ENCODE peak calls at places on chromosomes 12 and 14, in eight cellular contexts. One of them, this sample, is unnamed. For H3K9me3, the result is how much of the 10 kb centered on the place peaks cover.

GRCh38 chr14:101449114-101449513 is 112.2 kb upstream of the DIO3 start:
- DNase-seq in A673: no peak
- DNase-seq in neural progenitor cell: no peak
- DNase-seq in prostate gland: no peak
- DNase-seq in CD8-positive, alpha-beta T cell: no peak
- DNase-seq in HCT116: no peak
- DNase-seq in colonic mucosa: no peak
- DNase-seq in kidney: no peak
- DNase-seq in this sample: no peak

GRCh38 chr12:42446761-42447160 is 120.8 kb downstream of the PPHLN1 start:
- DNase-seq in A673: no peak
- DNase-seq in neural progenitor cell: peak
- DNase-seq in prostate gland: no peak
- DNase-seq in CD8-positive, alpha-beta T cell: no peak
- DNase-seq in HCT116: no peak
- DNase-seq in colonic mucosa: no peak
- DNase-seq in kidney: no peak
- DNase-seq in this sample: no peak

GRCh38 chr12:131784909-131785762 is 43.1 kb upstream of the MMP17 start:
- DNase-seq in A673: no peak
- DNase-seq in neural progenitor cell: no peak
- DNase-seq in prostate gland: no peak
- DNase-seq in CD8-positive, alpha-beta T cell: no peak
- DNase-seq in HCT116: no peak
- DNase-seq in colonic mucosa: no peak
- DNase-seq in kidney: peak
- DNase-seq in this sample: no peak

GRCh38 chr12:4566474-4566873 is 4.5 kb downstream of the DYRK4 start:
- DNase-seq in A673: no peak
- DNase-seq in neural progenitor cell: no peak
- DNase-seq in prostate gland: no peak
- DNase-seq in CD8-positive, alpha-beta T cell: no peak
- DNase-seq in HCT116: no peak
- DNase-seq in colonic mucosa: no peak
- DNase-seq in kidney: no peak
- DNase-seq in this sample: no peak

GRCh38 chr12:95551305-95551704 is at the start of gene USP44:
- DNase-seq in A673: no peak
- DNase-seq in neural progenitor cell: peak
- DNase-seq in prostate gland: no peak
- DNase-seq in CD8-positive, alpha-beta T cell: no peak
- DNase-seq in HCT116: no peak
- DNase-seq in colonic mucosa: no peak
- DNase-seq in kidney: no peak
- DNase-seq in this sample: no peak

GRCh38 chr12:12007001-12007712 is 63.6 kb upstream of the BCL2L14 start:
- DNase-seq in A673: no peak
- DNase-seq in neural progenitor cell: no peak
- DNase-seq in prostate gland: no peak
- DNase-seq in CD8-positive, alpha-beta T cell: no peak
- DNase-seq in HCT116: no peak
- DNase-seq in colonic mucosa: no peak
- DNase-seq in kidney: no peak
- DNase-seq in this sample: no peak

GRCh38 chr14:99273025-99273723 is 1.2 kb upstream of the BCL11B start:
- DNase-seq in A673: peak
- DNase-seq in neural progenitor cell: peak
- DNase-seq in prostate gland: no peak
- DNase-seq in CD8-positive, alpha-beta T cell: no peak
- DNase-seq in HCT116: no peak
- DNase-seq in colonic mucosa: peak
- DNase-seq in kidney: peak
- DNase-seq in this sample: no peak

GRCh38 chr12:57756406-57757341 is 1.8 kb downstream of the MARCHF9 start:
- DNase-seq in A673: no peak
- DNase-seq in neural progenitor cell: peak
- DNase-seq in prostate gland: no peak
- DNase-seq in CD8-positive, alpha-beta T cell: peak
- DNase-seq in HCT116: no peak
- DNase-seq in colonic mucosa: peak
- DNase-seq in kidney: peak
- DNase-seq in this sample: peak

GRCh38 chr12:91988571-91988970 is 157.1 kb downstream of the BTG1 start:
- DNase-seq in A673: no peak
- DNase-seq in neural progenitor cell: no peak
- DNase-seq in prostate gland: no peak
- DNase-seq in CD8-positive, alpha-beta T cell: no peak
- DNase-seq in HCT116: no peak
- DNase-seq in colonic mucosa: no peak
- DNase-seq in kidney: no peak
- DNase-seq in this sample: no peak

GRCh38 chr12:9651265-9651729 is 18.2 kb upstream of the CLEC2D start:
- DNase-seq in A673: no peak
- DNase-seq in neural progenitor cell: no peak
- DNase-seq in prostate gland: no peak
- DNase-seq in CD8-positive, alpha-beta T cell: no peak
- DNase-seq in HCT116: no peak
- DNase-seq in colonic mucosa: no peak
- DNase-seq in kidney: no peak
- DNase-seq in this sample: no peak

GRCh38 chr12:70581199-70581598 is 56.0 kb downstream of the PTPRB start:
- DNase-seq in A673: no peak
- DNase-seq in neural progenitor cell: no peak
- DNase-seq in prostate gland: no peak
- DNase-seq in CD8-positive, alpha-beta T cell: no peak
- DNase-seq in HCT116: no peak
- DNase-seq in colonic mucosa: no peak
- DNase-seq in kidney: no peak
- DNase-seq in this sample: no peak

GRCh38 chr12:112349440-112349839 is 32.8 kb downstream of the HECTD4 start:
- DNase-seq in A673: peak
- DNase-seq in neural progenitor cell: no peak
- DNase-seq in prostate gland: no peak
- DNase-seq in CD8-positive, alpha-beta T cell: no peak
- DNase-seq in HCT116: no peak
- DNase-seq in colonic mucosa: no peak
- DNase-seq in kidney: no peak
- DNase-seq in this sample: no peak

GRCh38 chr12:65911321-65911720 is 87.0 kb downstream of the HMGA2 start:
- DNase-seq in A673: peak
- DNase-seq in neural progenitor cell: no peak
- DNase-seq in prostate gland: peak
- DNase-seq in CD8-positive, alpha-beta T cell: no peak
- DNase-seq in HCT116: no peak
- DNase-seq in colonic mucosa: peak
- DNase-seq in kidney: no peak
- DNase-seq in this sample: no peak

GRCh38 chr12:50505945-50506344 is 1.2 kb downstream of the DIP2B start:
- DNase-seq in A673: peak
- DNase-seq in neural progenitor cell: peak
- DNase-seq in prostate gland: peak
- DNase-seq in CD8-positive, alpha-beta T cell: no peak
- DNase-seq in HCT116: no peak
- DNase-seq in colonic mucosa: peak
- DNase-seq in kidney: no peak
- DNase-seq in this sample: no peak

GRCh38 chr14:58749066-58749669 is 111.4 kb downstream of the DACT1 start:
- DNase-seq in A673: peak
- DNase-seq in neural progenitor cell: no peak
- DNase-seq in prostate gland: peak
- DNase-seq in CD8-positive, alpha-beta T cell: no peak
- DNase-seq in HCT116: peak
- DNase-seq in colonic mucosa: peak
- DNase-seq in kidney: no peak
- DNase-seq in this sample: no peak

GRCh38 chr14:52012635-52013034 is 23.3 kb downstream of the RTRAF start:
- DNase-seq in A673: no peak
- DNase-seq in neural progenitor cell: no peak
- DNase-seq in prostate gland: no peak
- DNase-seq in CD8-positive, alpha-beta T cell: no peak
- DNase-seq in HCT116: no peak
- DNase-seq in colonic mucosa: no peak
- DNase-seq in kidney: peak
- DNase-seq in this sample: peak

GRCh38 chr12:130428116-130428515 is 90.4 kb downstream of the PIWIL1 start:
- DNase-seq in A673: no peak
- DNase-seq in neural progenitor cell: peak
- DNase-seq in prostate gland: no peak
- DNase-seq in CD8-positive, alpha-beta T cell: no peak
- DNase-seq in HCT116: no peak
- DNase-seq in colonic mucosa: no peak
- DNase-seq in kidney: no peak
- DNase-seq in this sample: no peak

DNA sequence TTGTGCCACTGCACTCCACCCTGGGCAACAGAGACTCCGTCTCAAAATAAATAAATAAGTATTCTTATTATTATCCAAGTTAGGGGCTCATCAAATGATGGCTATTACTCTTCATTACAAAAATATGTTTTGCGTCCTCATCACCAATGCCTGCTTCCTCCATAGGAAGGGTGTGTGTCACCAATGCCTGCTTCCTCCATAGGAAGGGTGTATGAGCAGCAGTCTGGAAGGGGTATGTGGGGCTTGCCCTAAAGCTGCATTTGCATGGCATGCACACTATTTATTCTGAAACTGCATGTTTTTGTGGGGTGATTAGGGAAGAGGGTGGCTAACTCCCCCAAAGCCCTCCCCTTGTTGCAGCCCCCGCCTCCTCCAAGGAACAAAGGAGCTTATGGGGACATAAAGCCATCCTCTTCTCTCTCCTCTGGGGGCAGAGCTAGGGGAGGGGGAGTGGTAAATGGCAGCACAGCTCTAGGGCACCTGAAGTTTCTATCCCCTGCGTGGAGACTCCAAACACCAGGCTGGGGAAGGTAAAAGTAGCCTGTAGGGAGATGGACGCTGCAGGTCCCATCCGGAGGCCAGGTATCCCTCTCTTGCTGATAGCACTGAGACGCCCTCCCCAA is 1.3 kb downstream of the CAMKK2 start:
- DNase-seq in A673: peak
- DNase-seq in neural progenitor cell: peak
- DNase-seq in prostate gland: no peak
- DNase-seq in CD8-positive, alpha-beta T cell: no peak
- DNase-seq in HCT116: no peak
- DNase-seq in colonic mucosa: no peak
- DNase-seq in kidney: no peak
- DNase-seq in this sample: no peak
- H3K27ac ChIP-seq in A673: peak
- H3K27ac ChIP-seq in neural progenitor cell: no peak
- H3K27ac ChIP-seq in prostate gland: peak
- H3K27ac ChIP-seq in CD8-positive, alpha-beta T cell: no peak
- H3K27ac ChIP-seq in HCT116: peak
- H3K27ac ChIP-seq in colonic mucosa: no peak
- H3K27ac ChIP-seq in kidney: no peak
- H3K27ac ChIP-seq in this sample: no peak

GRCh38 chr12:100075598-100075997 is 67.1 kb downstream of the BLTP3B start:
- DNase-seq in A673: no peak
- DNase-seq in neural progenitor cell: no peak
- DNase-seq in prostate gland: no peak
- DNase-seq in CD8-positive, alpha-beta T cell: no peak
- DNase-seq in HCT116: no peak
- DNase-seq in colonic mucosa: no peak
- DNase-seq in kidney: no peak
- DNase-seq in this sample: no peak

GRCh38 chr12:100083308-100083707 is 59.4 kb downstream of the BLTP3B start:
- DNase-seq in A673: no peak
- DNase-seq in neural progenitor cell: no peak
- DNase-seq in prostate gland: no peak
- DNase-seq in CD8-positive, alpha-beta T cell: no peak
- DNase-seq in HCT116: no peak
- DNase-seq in colonic mucosa: no peak
- DNase-seq in kidney: no peak
- DNase-seq in this sample: no peak

DNA sequence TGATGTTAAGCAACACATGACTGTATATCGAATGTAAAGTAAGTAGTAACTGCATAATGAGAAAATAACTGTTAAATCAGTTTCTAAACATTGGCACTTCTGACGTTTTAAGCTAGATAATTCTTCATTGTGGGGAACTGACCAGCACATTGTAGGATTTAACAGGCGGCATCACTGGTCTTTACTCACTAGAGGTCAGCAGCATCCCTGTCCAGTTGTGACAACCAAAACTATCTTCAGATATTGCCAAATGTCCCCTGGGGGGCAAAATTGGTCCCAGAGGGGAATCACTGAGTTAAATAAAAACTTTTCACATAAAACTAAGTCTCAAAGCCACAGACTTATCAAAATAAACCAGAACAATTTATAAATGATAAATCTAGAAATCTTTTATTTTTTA is 65.3 kb downstream of the BLTP3B start:
- DNase-seq in A673: no peak
- DNase-seq in neural progenitor cell: no peak
- DNase-seq in prostate gland: no peak
- DNase-seq in CD8-positive, alpha-beta T cell: no peak
- DNase-seq in HCT116: no peak
- DNase-seq in colonic mucosa: no peak
- DNase-seq in kidney: no peak
- DNase-seq in this sample: no peak
- TF ChIP-seq CTCF in A673: no peak
- TF ChIP-seq CTCF in neural progenitor cell: peak
- TF ChIP-seq CTCF in prostate gland: no peak
- TF ChIP-seq CTCF in CD8-positive, alpha-beta T cell: no peak
- TF ChIP-seq CTCF in HCT116: peak
- TF ChIP-seq CTCF in colonic mucosa: no peak
- TF ChIP-seq CTCF in kidney: no peak
- TF ChIP-seq CTCF in this sample: no peak

GRCh38 chr14:89369656-89370055 is 47.4 kb downstream of the FOXN3 start:
- DNase-seq in A673: no peak
- DNase-seq in neural progenitor cell: no peak
- DNase-seq in prostate gland: no peak
- DNase-seq in CD8-positive, alpha-beta T cell: no peak
- DNase-seq in HCT116: no peak
- DNase-seq in colonic mucosa: no peak
- DNase-seq in kidney: no peak
- DNase-seq in this sample: no peak
- H3K9me3 ChIP-seq in A673: under half
- H3K9me3 ChIP-seq in neural progenitor cell: under half
- H3K9me3 ChIP-seq in prostate gland: under half
- H3K9me3 ChIP-seq in CD8-positive, alpha-beta T cell: under half
- H3K9me3 ChIP-seq in HCT116: under half
- H3K9me3 ChIP-seq in colonic mucosa: under half
- H3K9me3 ChIP-seq in kidney: under half
- H3K9me3 ChIP-seq in this sample: under half

DNA sequence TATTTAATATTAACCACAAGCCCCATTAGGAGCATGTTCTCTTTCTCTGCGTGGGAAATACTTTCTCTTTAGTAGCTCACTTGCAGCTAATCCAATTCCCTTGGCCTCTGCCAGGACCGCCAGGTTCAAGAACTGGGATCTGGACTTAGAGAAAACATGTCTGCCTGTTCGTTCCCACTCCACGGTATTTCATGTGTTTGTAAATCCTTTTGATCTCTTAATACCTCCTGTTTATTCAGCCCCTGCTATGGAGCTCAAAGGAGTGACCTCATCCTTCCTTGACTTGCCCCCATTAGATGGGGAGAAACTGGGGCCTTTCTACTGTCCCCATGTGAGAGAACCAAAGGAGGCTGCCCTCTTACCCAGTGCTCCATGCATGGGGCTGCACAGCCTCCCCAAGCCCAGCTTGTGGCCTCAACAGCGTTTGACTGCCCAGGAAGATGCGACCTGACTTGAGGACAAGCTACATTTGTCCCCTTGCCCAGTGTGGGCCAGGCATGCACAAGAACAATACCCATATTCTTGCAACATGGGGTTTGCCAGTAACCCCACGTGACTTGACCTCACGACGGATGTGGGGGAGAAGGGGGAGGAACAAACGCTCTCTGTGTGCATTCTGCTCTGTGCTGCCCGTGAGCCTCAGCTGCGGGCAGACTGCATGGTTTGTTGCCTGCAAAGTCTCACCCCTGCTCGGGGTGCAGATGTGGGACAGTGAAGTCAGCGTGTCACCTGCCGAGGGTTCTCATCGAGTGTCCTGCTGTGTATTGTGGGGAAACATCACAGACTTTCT is 30.3 kb downstream of the CD9 start:
- DNase-seq in A673: no peak
- DNase-seq in neural progenitor cell: no peak
- DNase-seq in prostate gland: peak
- DNase-seq in CD8-positive, alpha-beta T cell: peak
- DNase-seq in HCT116: no peak
- DNase-seq in colonic mucosa: peak
- DNase-seq in kidney: peak
- DNase-seq in this sample: peak
- H3K27ac ChIP-seq in A673: no peak
- H3K27ac ChIP-seq in neural progenitor cell: no peak
- H3K27ac ChIP-seq in prostate gland: peak
- H3K27ac ChIP-seq in CD8-positive, alpha-beta T cell: peak
- H3K27ac ChIP-seq in HCT116: peak
- H3K27ac ChIP-seq in colonic mucosa: peak
- H3K27ac ChIP-seq in kidney: peak
- H3K27ac ChIP-seq in this sample: peak

This sample was measured in heart left ventricle.